ENCODE peak calls at places on chromosomes 12 and 14, in six cellular contexts. One of them, this sample, is unnamed.

GRCh38 chr12:45203767-45204166 is 12.1 kb upstream of the ANO6 start:
- DNase-seq in mesenchymal stem cell: no peak
- DNase-seq in HFFc6: no peak
- DNase-seq in stimulated activated CD4-positive, alpha-beta T cell treated with anti-CD3 and anti-CD28 coated beads, Interleukin-15, amount 100 ng/mL, for 48 hours: no peak
- DNase-seq in activated naive CD4-positive, alpha-beta T cell: no peak
- DNase-seq in A549: no peak
- DNase-seq in this sample: no peak

GRCh38 chr14:65321370-65321875 is 91.1 kb upstream of the FUT8 start:
- DNase-seq in A549: peak; percentile 16
- DNase-seq in mesenchymal stem cell: no peak
- DNase-seq in activated naive CD4-positive, alpha-beta T cell: no peak
- DNase-seq in stimulated activated CD4-positive, alpha-beta T cell treated with anti-CD3 and anti-CD28 coated beads, Interleukin-15, amount 100 ng/mL, for 48 hours: no peak
- DNase-seq in HFFc6: peak; percentile 78
- DNase-seq in this sample: no peak

GRCh38 chr14:98984719-98985041 is 287.3 kb downstream of the BCL11B start:
- DNase-seq in stimulated activated CD4-positive, alpha-beta T cell treated with anti-CD3 and anti-CD28 coated beads, Interleukin-15, amount 100 ng/mL, for 48 hours: peak; percentile 47
- DNase-seq in mesenchymal stem cell: no peak
- DNase-seq in HFFc6: no peak
- DNase-seq in activated naive CD4-positive, alpha-beta T cell: peak; percentile 11
- DNase-seq in A549: no peak
- DNase-seq in this sample: no peak

GRCh38 chr12:111304642-111305071 is 64.2 kb downstream of the PHETA1 start:
- DNase-seq in activated naive CD4-positive, alpha-beta T cell: no peak
- DNase-seq in HFFc6: no peak
- DNase-seq in stimulated activated CD4-positive, alpha-beta T cell treated with anti-CD3 and anti-CD28 coated beads, Interleukin-15, amount 100 ng/mL, for 48 hours: peak; percentile 38
- DNase-seq in A549: peak; percentile 69
- DNase-seq in mesenchymal stem cell: no peak
- DNase-seq in this sample: peak; percentile 10

GRCh38 chr12:27779837-27780611 is at the start of the genes KLHL42 and MANSC4:
- DNase-seq in HFFc6: peak; percentile 66
- DNase-seq in activated naive CD4-positive, alpha-beta T cell: peak; percentile 56
- DNase-seq in mesenchymal stem cell: peak; percentile 76
- DNase-seq in stimulated activated CD4-positive, alpha-beta T cell treated with anti-CD3 and anti-CD28 coated beads, Interleukin-15, amount 100 ng/mL, for 48 hours: peak; percentile 44
- DNase-seq in A549: peak; percentile 75
- DNase-seq in this sample: peak; percentile 63

GRCh38 chr12:29796823-29797263 is 13.1 kb upstream of the TMTC1 start:
- DNase-seq in mesenchymal stem cell: peak; percentile 92
- DNase-seq in stimulated activated CD4-positive, alpha-beta T cell treated with anti-CD3 and anti-CD28 coated beads, Interleukin-15, amount 100 ng/mL, for 48 hours: no peak
- DNase-seq in activated naive CD4-positive, alpha-beta T cell: no peak
- DNase-seq in HFFc6: peak; percentile 49
- DNase-seq in A549: no peak
- DNase-seq in this sample: peak; percentile 87

GRCh38 chr14:75982724-75983358 is 1.0 kb upstream of the TGFB3 start:
- DNase-seq in mesenchymal stem cell: peak; percentile 62
- DNase-seq in A549: peak; percentile 35
- DNase-seq in activated naive CD4-positive, alpha-beta T cell: no peak
- DNase-seq in stimulated activated CD4-positive, alpha-beta T cell treated with anti-CD3 and anti-CD28 coated beads, Interleukin-15, amount 100 ng/mL, for 48 hours: peak; percentile 11
- DNase-seq in HFFc6: peak; percentile 11
- DNase-seq in this sample: peak; percentile 28

GRCh38 chr12:128763395-128763794 is 60.4 kb downstream of the SLC15A4 start:
- DNase-seq in HFFc6: no peak
- DNase-seq in stimulated activated CD4-positive, alpha-beta T cell treated with anti-CD3 and anti-CD28 coated beads, Interleukin-15, amount 100 ng/mL, for 48 hours: no peak
- DNase-seq in mesenchymal stem cell: no peak
- DNase-seq in activated naive CD4-positive, alpha-beta T cell: no peak
- DNase-seq in A549: no peak
- DNase-seq in this sample: no peak

GRCh38 chr12:43151406-43152080 is 400.5 kb downstream of the ADAMTS20 start:
- DNase-seq in mesenchymal stem cell: no peak
- DNase-seq in stimulated activated CD4-positive, alpha-beta T cell treated with anti-CD3 and anti-CD28 coated beads, Interleukin-15, amount 100 ng/mL, for 48 hours: no peak
- DNase-seq in A549: no peak
- DNase-seq in activated naive CD4-positive, alpha-beta T cell: no peak
- DNase-seq in HFFc6: peak; percentile 24
- DNase-seq in this sample: no peak

GRCh38 chr14:61553730-61554641 is 141.3 kb upstream of the HIF1A start:
- DNase-seq in activated naive CD4-positive, alpha-beta T cell: no peak
- DNase-seq in HFFc6: peak; percentile 97
- DNase-seq in stimulated activated CD4-positive, alpha-beta T cell treated with anti-CD3 and anti-CD28 coated beads, Interleukin-15, amount 100 ng/mL, for 48 hours: no peak
- DNase-seq in A549: peak; percentile 97
- DNase-seq in mesenchymal stem cell: peak; percentile 91
- DNase-seq in this sample: no peak

GRCh38 chr14:73394317-73394716 is 64.0 kb downstream of the NUMB start:
- DNase-seq in mesenchymal stem cell: peak; percentile 10
- DNase-seq in stimulated activated CD4-positive, alpha-beta T cell treated with anti-CD3 and anti-CD28 coated beads, Interleukin-15, amount 100 ng/mL, for 48 hours: no peak
- DNase-seq in activated naive CD4-positive, alpha-beta T cell: no peak
- DNase-seq in HFFc6: no peak
- DNase-seq in A549: no peak
- DNase-seq in this sample: no peak

GRCh38 chr14:64762044-64763034 is 58.1 kb downstream of the PLEKHG3 start:
- DNase-seq in activated naive CD4-positive, alpha-beta T cell: no peak
- DNase-seq in mesenchymal stem cell: peak; percentile 91
- DNase-seq in stimulated activated CD4-positive, alpha-beta T cell treated with anti-CD3 and anti-CD28 coated beads, Interleukin-15, amount 100 ng/mL, for 48 hours: no peak
- DNase-seq in A549: peak; percentile 91
- DNase-seq in HFFc6: peak; percentile 68
- DNase-seq in this sample: peak; percentile 89

GRCh38 chr14:22095845-22096510 is 422.4 kb upstream of the OR4E1 start:
- DNase-seq in HFFc6: no peak
- DNase-seq in A549: no peak
- DNase-seq in mesenchymal stem cell: no peak
- DNase-seq in activated naive CD4-positive, alpha-beta T cell: no peak
- DNase-seq in stimulated activated CD4-positive, alpha-beta T cell treated with anti-CD3 and anti-CD28 coated beads, Interleukin-15, amount 100 ng/mL, for 48 hours: no peak
- DNase-seq in this sample: no peak

GRCh38 chr12:74890237-74890599 is 319.4 kb downstream of the KCNC2 start:
- DNase-seq in stimulated activated CD4-positive, alpha-beta T cell treated with anti-CD3 and anti-CD28 coated beads, Interleukin-15, amount 100 ng/mL, for 48 hours: no peak
- DNase-seq in activated naive CD4-positive, alpha-beta T cell: no peak
- DNase-seq in mesenchymal stem cell: peak; percentile 78
- DNase-seq in A549: peak; percentile 79
- DNase-seq in HFFc6: peak; percentile 90
- DNase-seq in this sample: peak; percentile 79

GRCh38 chr14:70622111-70622712 is 19.5 kb upstream of the TTC9 start:
- DNase-seq in stimulated activated CD4-positive, alpha-beta T cell treated with anti-CD3 and anti-CD28 coated beads, Interleukin-15, amount 100 ng/mL, for 48 hours: no peak
- DNase-seq in HFFc6: peak; percentile 32
- DNase-seq in activated naive CD4-positive, alpha-beta T cell: no peak
- DNase-seq in mesenchymal stem cell: peak; percentile 56
- DNase-seq in A549: peak; percentile 58
- DNase-seq in this sample: peak; percentile 45

GRCh38 chr12:20099395-20099976 is 268.9 kb upstream of the PDE3A start:
- DNase-seq in HFFc6: no peak
- DNase-seq in stimulated activated CD4-positive, alpha-beta T cell treated with anti-CD3 and anti-CD28 coated beads, Interleukin-15, amount 100 ng/mL, for 48 hours: no peak
- DNase-seq in A549: no peak
- DNase-seq in activated naive CD4-positive, alpha-beta T cell: no peak
- DNase-seq in mesenchymal stem cell: no peak
- DNase-seq in this sample: no peak

GRCh38 chr12:1830981-1831930 is 10.9 kb downstream of the LRTM2 start:
- DNase-seq in stimulated activated CD4-positive, alpha-beta T cell treated with anti-CD3 and anti-CD28 coated beads, Interleukin-15, amount 100 ng/mL, for 48 hours: no peak
- DNase-seq in HFFc6: peak; percentile 25
- DNase-seq in A549: peak; percentile 28
- DNase-seq in activated naive CD4-positive, alpha-beta T cell: no peak
- DNase-seq in mesenchymal stem cell: peak; percentile 65
- DNase-seq in this sample: peak; percentile 68

GRCh38 chr14:87014854-87015253 is 978.1 kb downstream of the GALC start:
- DNase-seq in mesenchymal stem cell: no peak
- DNase-seq in HFFc6: no peak
- DNase-seq in A549: peak; percentile 1
- DNase-seq in activated naive CD4-positive, alpha-beta T cell: no peak
- DNase-seq in stimulated activated CD4-positive, alpha-beta T cell treated with anti-CD3 and anti-CD28 coated beads, Interleukin-15, amount 100 ng/mL, for 48 hours: no peak
- DNase-seq in this sample: no peak

GRCh38 chr12:108342985-108343384 is 3.9 kb upstream of the CMKLR1 start:
- DNase-seq in stimulated activated CD4-positive, alpha-beta T cell treated with anti-CD3 and anti-CD28 coated beads, Interleukin-15, amount 100 ng/mL, for 48 hours: no peak
- DNase-seq in HFFc6: no peak
- DNase-seq in activated naive CD4-positive, alpha-beta T cell: no peak
- DNase-seq in A549: no peak
- DNase-seq in mesenchymal stem cell: no peak
- DNase-seq in this sample: no peak

GRCh38 chr14:22523283-22523682 is 65.7 kb downstream of the DAD1 start:
- DNase-seq in activated naive CD4-positive, alpha-beta T cell: no peak
- DNase-seq in A549: no peak
- DNase-seq in stimulated activated CD4-positive, alpha-beta T cell treated with anti-CD3 and anti-CD28 coated beads, Interleukin-15, amount 100 ng/mL, for 48 hours: no peak
- DNase-seq in mesenchymal stem cell: no peak
- DNase-seq in HFFc6: no peak
- DNase-seq in this sample: no peak

GRCh38 chr12:69908208-69908607 is 83.2 kb downstream of the MYRFL start:
- DNase-seq in mesenchymal stem cell: peak; percentile 48
- DNase-seq in activated naive CD4-positive, alpha-beta T cell: no peak
- DNase-seq in stimulated activated CD4-positive, alpha-beta T cell treated with anti-CD3 and anti-CD28 coated beads, Interleukin-15, amount 100 ng/mL, for 48 hours: no peak
- DNase-seq in A549: no peak
- DNase-seq in HFFc6: no peak
- DNase-seq in this sample: peak; percentile 97

GRCh38 chr12:77324763-77325468 is 259.5 kb upstream of the E2F7 start:
- DNase-seq in A549: peak; percentile 68
- DNase-seq in mesenchymal stem cell: peak; percentile 69
- DNase-seq in HFFc6: peak; percentile 37
- DNase-seq in stimulated activated CD4-positive, alpha-beta T cell treated with anti-CD3 and anti-CD28 coated beads, Interleukin-15, amount 100 ng/mL, for 48 hours: peak; percentile 2
- DNase-seq in activated naive CD4-positive, alpha-beta T cell: no peak
- DNase-seq in this sample: peak; percentile 72

GRCh38 chr14:104866451-104867370 is 1.6 kb downstream of the CEP170B start:
- DNase-seq in A549: no peak
- DNase-seq in activated naive CD4-positive, alpha-beta T cell: no peak
- DNase-seq in stimulated activated CD4-positive, alpha-beta T cell treated with anti-CD3 and anti-CD28 coated beads, Interleukin-15, amount 100 ng/mL, for 48 hours: no peak
- DNase-seq in mesenchymal stem cell: no peak
- DNase-seq in HFFc6: no peak
- DNase-seq in this sample: no peak

GRCh38 chr12:88753074-88753473 is 172.8 kb upstream of the KITLG start:
- DNase-seq in mesenchymal stem cell: peak; percentile 49
- DNase-seq in HFFc6: no peak
- DNase-seq in activated naive CD4-positive, alpha-beta T cell: no peak
- DNase-seq in A549: no peak
- DNase-seq in stimulated activated CD4-positive, alpha-beta T cell treated with anti-CD3 and anti-CD28 coated beads, Interleukin-15, amount 100 ng/mL, for 48 hours: no peak
- DNase-seq in this sample: peak; percentile 76

GRCh38 chr14:91330846-91331245 is 86.3 kb upstream of the GPR68 start:
- DNase-seq in HFFc6: no peak
- DNase-seq in activated naive CD4-positive, alpha-beta T cell: no peak
- DNase-seq in mesenchymal stem cell: no peak
- DNase-seq in stimulated activated CD4-positive, alpha-beta T cell treated with anti-CD3 and anti-CD28 coated beads, Interleukin-15, amount 100 ng/mL, for 48 hours: no peak
- DNase-seq in A549: no peak
- DNase-seq in this sample: no peak

GRCh38 chr12:47527816-47528215 is 178.0 kb downstream of the RPAP3 start:
- DNase-seq in A549: no peak
- DNase-seq in mesenchymal stem cell: peak; percentile 25
- DNase-seq in activated naive CD4-positive, alpha-beta T cell: no peak
- DNase-seq in stimulated activated CD4-positive, alpha-beta T cell treated with anti-CD3 and anti-CD28 coated beads, Interleukin-15, amount 100 ng/mL, for 48 hours: no peak
- DNase-seq in HFFc6: peak; percentile 53
- DNase-seq in this sample: no peak

GRCh38 chr12:6724409-6724797 is 557 bp downstream of the COPS7A start:
- DNase-seq in mesenchymal stem cell: no peak
- DNase-seq in stimulated activated CD4-positive, alpha-beta T cell treated with anti-CD3 and anti-CD28 coated beads, Interleukin-15, amount 100 ng/mL, for 48 hours: no peak
- DNase-seq in HFFc6: no peak
- DNase-seq in activated naive CD4-positive, alpha-beta T cell: no peak
- DNase-seq in A549: peak; percentile 42
- DNase-seq in this sample: no peak

GRCh38 chr14:68619805-68620574 is 172.9 kb downstream of the ZFP36L1 start:
- DNase-seq in A549: peak; percentile 42
- DNase-seq in activated naive CD4-positive, alpha-beta T cell: no peak
- DNase-seq in stimulated activated CD4-positive, alpha-beta T cell treated with anti-CD3 and anti-CD28 coated beads, Interleukin-15, amount 100 ng/mL, for 48 hours: no peak
- DNase-seq in HFFc6: peak; percentile 58
- DNase-seq in mesenchymal stem cell: peak; percentile 86
- DNase-seq in this sample: no peak

GRCh38 chr12:109626378-109627115 is 53.0 kb downstream of the MVK start:
- DNase-seq in HFFc6: no peak
- DNase-seq in A549: no peak
- DNase-seq in mesenchymal stem cell: no peak
- DNase-seq in stimulated activated CD4-positive, alpha-beta T cell treated with anti-CD3 and anti-CD28 coated beads, Interleukin-15, amount 100 ng/mL, for 48 hours: no peak
- DNase-seq in activated naive CD4-positive, alpha-beta T cell: no peak
- DNase-seq in this sample: no peak